ENCODE peak calls at places on chromosome 13, in seven cellular contexts. One of them, this sample, is unnamed.

GRCh38 chr13:36559388-36559787 is 114.4 kb upstream of the SERTM1 start:
- DNase-seq in NCI-H1930: no peak
- DNase-seq in activated naive CD4-positive, alpha-beta T cell treated with anti-CD3 and anti-CD28 coated beads, Interleukin-2, amount 50 U/mL, for 72 hours: no peak
- DNase-seq in COR-L47: no peak
- DNase-seq in activated CD4-positive, alpha-beta T cell treated with anti-CD3 and anti-CD28 coated beads, Interleukin-2, amount 10 ng/mL, durations not matched to agents 7 days and 5 days: no peak
- DNase-seq in NCI-H187: no peak
- DNase-seq in HepG2: no peak
- DNase-seq in this sample: no peak

GRCh38 chr13:66427330-66427990 is 802.7 kb downstream of the PCDH9 start:
- DNase-seq in NCI-H187: no peak
- DNase-seq in HepG2: no peak
- DNase-seq in activated CD4-positive, alpha-beta T cell treated with anti-CD3 and anti-CD28 coated beads, Interleukin-2, amount 10 ng/mL, durations not matched to agents 7 days and 5 days: no peak
- DNase-seq in NCI-H1930: no peak
- DNase-seq in COR-L47: no peak
- DNase-seq in activated naive CD4-positive, alpha-beta T cell treated with anti-CD3 and anti-CD28 coated beads, Interleukin-2, amount 50 U/mL, for 72 hours: no peak
- DNase-seq in this sample: no peak

GRCh38 chr13:28136916-28137315 is 1.4 kb upstream of the PAN3 start:
- DNase-seq in HepG2: no peak
- DNase-seq in activated CD4-positive, alpha-beta T cell treated with anti-CD3 and anti-CD28 coated beads, Interleukin-2, amount 10 ng/mL, durations not matched to agents 7 days and 5 days: peak; percentile 18
- DNase-seq in activated naive CD4-positive, alpha-beta T cell treated with anti-CD3 and anti-CD28 coated beads, Interleukin-2, amount 50 U/mL, for 72 hours: no peak
- DNase-seq in NCI-H1930: no peak
- DNase-seq in NCI-H187: no peak
- DNase-seq in COR-L47: no peak
- DNase-seq in this sample: no peak

GRCh38 chr13:110023729-110024645 is 237.6 kb upstream of the IRS2 start:
- DNase-seq in HepG2: no peak
- DNase-seq in activated CD4-positive, alpha-beta T cell treated with anti-CD3 and anti-CD28 coated beads, Interleukin-2, amount 10 ng/mL, durations not matched to agents 7 days and 5 days: no peak
- DNase-seq in COR-L47: peak; percentile 57
- DNase-seq in activated naive CD4-positive, alpha-beta T cell treated with anti-CD3 and anti-CD28 coated beads, Interleukin-2, amount 50 U/mL, for 72 hours: no peak
- DNase-seq in NCI-H187: no peak
- DNase-seq in NCI-H1930: no peak
- DNase-seq in this sample: no peak

GRCh38 chr13:41696163-41697003 is 239.0 kb downstream of the RGCC start:
- DNase-seq in HepG2: peak; percentile 2
- DNase-seq in NCI-H1930: no peak
- DNase-seq in activated CD4-positive, alpha-beta T cell treated with anti-CD3 and anti-CD28 coated beads, Interleukin-2, amount 10 ng/mL, durations not matched to agents 7 days and 5 days: no peak
- DNase-seq in COR-L47: no peak
- DNase-seq in NCI-H187: no peak
- DNase-seq in activated naive CD4-positive, alpha-beta T cell treated with anti-CD3 and anti-CD28 coated beads, Interleukin-2, amount 50 U/mL, for 72 hours: no peak
- DNase-seq in this sample: peak; percentile 52

GRCh38 chr13:96898212-96898611 is 96.1 kb downstream of the OXGR1 start:
- DNase-seq in NCI-H1930: no peak
- DNase-seq in NCI-H187: no peak
- DNase-seq in HepG2: no peak
- DNase-seq in COR-L47: no peak
- DNase-seq in activated CD4-positive, alpha-beta T cell treated with anti-CD3 and anti-CD28 coated beads, Interleukin-2, amount 10 ng/mL, durations not matched to agents 7 days and 5 days: no peak
- DNase-seq in activated naive CD4-positive, alpha-beta T cell treated with anti-CD3 and anti-CD28 coated beads, Interleukin-2, amount 50 U/mL, for 72 hours: no peak
- DNase-seq in this sample: no peak

GRCh38 chr13:94712812-94713555 is 639 bp upstream of the SOX21 start:
- DNase-seq in NCI-H187: no peak
- DNase-seq in activated naive CD4-positive, alpha-beta T cell treated with anti-CD3 and anti-CD28 coated beads, Interleukin-2, amount 50 U/mL, for 72 hours: no peak
- DNase-seq in activated CD4-positive, alpha-beta T cell treated with anti-CD3 and anti-CD28 coated beads, Interleukin-2, amount 10 ng/mL, durations not matched to agents 7 days and 5 days: no peak
- DNase-seq in HepG2: no peak
- DNase-seq in COR-L47: peak; percentile 39
- DNase-seq in NCI-H1930: peak; percentile 28
- DNase-seq in this sample: peak; percentile 23

GRCh38 chr13:31485183-31485582 is 254.1 kb upstream of the RXFP2 start:
- DNase-seq in COR-L47: no peak
- DNase-seq in NCI-H1930: no peak
- DNase-seq in NCI-H187: no peak
- DNase-seq in activated CD4-positive, alpha-beta T cell treated with anti-CD3 and anti-CD28 coated beads, Interleukin-2, amount 10 ng/mL, durations not matched to agents 7 days and 5 days: no peak
- DNase-seq in HepG2: no peak
- DNase-seq in activated naive CD4-positive, alpha-beta T cell treated with anti-CD3 and anti-CD28 coated beads, Interleukin-2, amount 50 U/mL, for 72 hours: no peak
- DNase-seq in this sample: peak; percentile 65

GRCh38 chr13:47672982-47673670 is 327.9 kb downstream of the SUCLA2 start:
- DNase-seq in NCI-H1930: no peak
- DNase-seq in activated CD4-positive, alpha-beta T cell treated with anti-CD3 and anti-CD28 coated beads, Interleukin-2, amount 10 ng/mL, durations not matched to agents 7 days and 5 days: no peak
- DNase-seq in HepG2: no peak
- DNase-seq in NCI-H187: no peak
- DNase-seq in activated naive CD4-positive, alpha-beta T cell treated with anti-CD3 and anti-CD28 coated beads, Interleukin-2, amount 50 U/mL, for 72 hours: no peak
- DNase-seq in COR-L47: no peak
- DNase-seq in this sample: peak; percentile 49

GRCh38 chr13:49935171-49936084 is 712 bp downstream of the SPRYD7 start:
- DNase-seq in HepG2: peak; percentile 17
- DNase-seq in COR-L47: peak; percentile 21
- DNase-seq in activated naive CD4-positive, alpha-beta T cell treated with anti-CD3 and anti-CD28 coated beads, Interleukin-2, amount 50 U/mL, for 72 hours: peak; percentile 68
- DNase-seq in NCI-H187: no peak
- DNase-seq in activated CD4-positive, alpha-beta T cell treated with anti-CD3 and anti-CD28 coated beads, Interleukin-2, amount 10 ng/mL, durations not matched to agents 7 days and 5 days: peak; percentile 30
- DNase-seq in NCI-H1930: no peak
- DNase-seq in this sample: peak; percentile 74

GRCh38 chr13:22777207-22777606 is 403.6 kb upstream of the SGCG start:
- DNase-seq in HepG2: no peak
- DNase-seq in NCI-H1930: no peak
- DNase-seq in activated naive CD4-positive, alpha-beta T cell treated with anti-CD3 and anti-CD28 coated beads, Interleukin-2, amount 50 U/mL, for 72 hours: no peak
- DNase-seq in NCI-H187: no peak
- DNase-seq in COR-L47: no peak
- DNase-seq in activated CD4-positive, alpha-beta T cell treated with anti-CD3 and anti-CD28 coated beads, Interleukin-2, amount 10 ng/mL, durations not matched to agents 7 days and 5 days: no peak
- DNase-seq in this sample: no peak

GRCh38 chr13:68076046-68076445 is 845.9 kb upstream of the PCDH9 start:
- DNase-seq in HepG2: no peak
- DNase-seq in COR-L47: no peak
- DNase-seq in activated CD4-positive, alpha-beta T cell treated with anti-CD3 and anti-CD28 coated beads, Interleukin-2, amount 10 ng/mL, durations not matched to agents 7 days and 5 days: no peak
- DNase-seq in NCI-H1930: no peak
- DNase-seq in NCI-H187: no peak
- DNase-seq in activated naive CD4-positive, alpha-beta T cell treated with anti-CD3 and anti-CD28 coated beads, Interleukin-2, amount 50 U/mL, for 72 hours: no peak
- DNase-seq in this sample: no peak

GRCh38 chr13:110525328-110526319 is 35.9 kb downstream of the RAB20 start:
- DNase-seq in activated naive CD4-positive, alpha-beta T cell treated with anti-CD3 and anti-CD28 coated beads, Interleukin-2, amount 50 U/mL, for 72 hours: no peak
- DNase-seq in COR-L47: peak; percentile 81
- DNase-seq in HepG2: no peak
- DNase-seq in NCI-H1930: no peak
- DNase-seq in NCI-H187: peak; percentile 100
- DNase-seq in activated CD4-positive, alpha-beta T cell treated with anti-CD3 and anti-CD28 coated beads, Interleukin-2, amount 10 ng/mL, durations not matched to agents 7 days and 5 days: peak; percentile 24
- DNase-seq in this sample: no peak

GRCh38 chr13:40336228-40337221 is 329.9 kb downstream of the FOXO1 start:
- DNase-seq in HepG2: peak; percentile 91
- DNase-seq in activated naive CD4-positive, alpha-beta T cell treated with anti-CD3 and anti-CD28 coated beads, Interleukin-2, amount 50 U/mL, for 72 hours: no peak
- DNase-seq in COR-L47: no peak
- DNase-seq in activated CD4-positive, alpha-beta T cell treated with anti-CD3 and anti-CD28 coated beads, Interleukin-2, amount 10 ng/mL, durations not matched to agents 7 days and 5 days: no peak
- DNase-seq in NCI-H1930: no peak
- DNase-seq in NCI-H187: no peak
- DNase-seq in this sample: no peak

GRCh38 chr13:30429721-30430694 is 7.7 kb downstream of the UBE2L5 start:
- DNase-seq in COR-L47: no peak
- DNase-seq in activated CD4-positive, alpha-beta T cell treated with anti-CD3 and anti-CD28 coated beads, Interleukin-2, amount 10 ng/mL, durations not matched to agents 7 days and 5 days: no peak
- DNase-seq in HepG2: no peak
- DNase-seq in NCI-H1930: no peak
- DNase-seq in activated naive CD4-positive, alpha-beta T cell treated with anti-CD3 and anti-CD28 coated beads, Interleukin-2, amount 50 U/mL, for 72 hours: no peak
- DNase-seq in NCI-H187: no peak
- DNase-seq in this sample: peak; percentile 92

GRCh38 chr13:41917641-41918040 is 43.3 kb downstream of the VWA8 start:
- DNase-seq in NCI-H187: no peak
- DNase-seq in COR-L47: no peak
- DNase-seq in HepG2: no peak
- DNase-seq in activated naive CD4-positive, alpha-beta T cell treated with anti-CD3 and anti-CD28 coated beads, Interleukin-2, amount 50 U/mL, for 72 hours: no peak
- DNase-seq in activated CD4-positive, alpha-beta T cell treated with anti-CD3 and anti-CD28 coated beads, Interleukin-2, amount 10 ng/mL, durations not matched to agents 7 days and 5 days: peak; percentile 23
- DNase-seq in NCI-H1930: no peak
- DNase-seq in this sample: peak; percentile 64

GRCh38 chr13:20191902-20192469 is 752 bp downstream of the GJB2 start:
- DNase-seq in activated naive CD4-positive, alpha-beta T cell treated with anti-CD3 and anti-CD28 coated beads, Interleukin-2, amount 50 U/mL, for 72 hours: no peak
- DNase-seq in activated CD4-positive, alpha-beta T cell treated with anti-CD3 and anti-CD28 coated beads, Interleukin-2, amount 10 ng/mL, durations not matched to agents 7 days and 5 days: no peak
- DNase-seq in COR-L47: peak; percentile 25
- DNase-seq in NCI-H1930: no peak
- DNase-seq in NCI-H187: no peak
- DNase-seq in HepG2: no peak
- DNase-seq in this sample: peak; percentile 16

GRCh38 chr13:41561179-41561578 is 103.8 kb downstream of the RGCC start:
- DNase-seq in activated naive CD4-positive, alpha-beta T cell treated with anti-CD3 and anti-CD28 coated beads, Interleukin-2, amount 50 U/mL, for 72 hours: no peak
- DNase-seq in COR-L47: no peak
- DNase-seq in NCI-H1930: no peak
- DNase-seq in NCI-H187: no peak
- DNase-seq in HepG2: no peak
- DNase-seq in activated CD4-positive, alpha-beta T cell treated with anti-CD3 and anti-CD28 coated beads, Interleukin-2, amount 10 ng/mL, durations not matched to agents 7 days and 5 days: no peak
- DNase-seq in this sample: no peak

GRCh38 chr13:102402292-102402691 is 444 bp upstream of the FGF14 start:
- DNase-seq in activated naive CD4-positive, alpha-beta T cell treated with anti-CD3 and anti-CD28 coated beads, Interleukin-2, amount 50 U/mL, for 72 hours: no peak
- DNase-seq in activated CD4-positive, alpha-beta T cell treated with anti-CD3 and anti-CD28 coated beads, Interleukin-2, amount 10 ng/mL, durations not matched to agents 7 days and 5 days: no peak
- DNase-seq in NCI-H1930: peak; percentile 16
- DNase-seq in NCI-H187: no peak
- DNase-seq in HepG2: no peak
- DNase-seq in COR-L47: peak; percentile 73
- DNase-seq in this sample: peak; percentile 67

GRCh38 chr13:25394661-25395060 is 22.9 kb downstream of the ATP8A2 start:
- DNase-seq in activated CD4-positive, alpha-beta T cell treated with anti-CD3 and anti-CD28 coated beads, Interleukin-2, amount 10 ng/mL, durations not matched to agents 7 days and 5 days: no peak
- DNase-seq in NCI-H1930: no peak
- DNase-seq in activated naive CD4-positive, alpha-beta T cell treated with anti-CD3 and anti-CD28 coated beads, Interleukin-2, amount 50 U/mL, for 72 hours: no peak
- DNase-seq in HepG2: no peak
- DNase-seq in COR-L47: no peak
- DNase-seq in NCI-H187: no peak
- DNase-seq in this sample: no peak

GRCh38 chr13:34967851-34968562 is 25.9 kb downstream of the NBEA start:
- DNase-seq in COR-L47: peak; percentile 23
- DNase-seq in activated naive CD4-positive, alpha-beta T cell treated with anti-CD3 and anti-CD28 coated beads, Interleukin-2, amount 50 U/mL, for 72 hours: no peak
- DNase-seq in activated CD4-positive, alpha-beta T cell treated with anti-CD3 and anti-CD28 coated beads, Interleukin-2, amount 10 ng/mL, durations not matched to agents 7 days and 5 days: no peak
- DNase-seq in NCI-H187: no peak
- DNase-seq in HepG2: no peak
- DNase-seq in NCI-H1930: peak; percentile 7
- DNase-seq in this sample: peak; percentile 75

GRCh38 chr13:91326156-91326555 is 21.3 kb upstream of the MIR17HG start:
- DNase-seq in COR-L47: no peak
- DNase-seq in activated naive CD4-positive, alpha-beta T cell treated with anti-CD3 and anti-CD28 coated beads, Interleukin-2, amount 50 U/mL, for 72 hours: no peak
- DNase-seq in HepG2: no peak
- DNase-seq in NCI-H187: no peak
- DNase-seq in activated CD4-positive, alpha-beta T cell treated with anti-CD3 and anti-CD28 coated beads, Interleukin-2, amount 10 ng/mL, durations not matched to agents 7 days and 5 days: no peak
- DNase-seq in NCI-H1930: no peak
- DNase-seq in this sample: no peak

GRCh38 chr13:48251616-48252081 is 18.6 kb downstream of the ITM2B start:
- DNase-seq in COR-L47: no peak
- DNase-seq in NCI-H1930: no peak
- DNase-seq in activated naive CD4-positive, alpha-beta T cell treated with anti-CD3 and anti-CD28 coated beads, Interleukin-2, amount 50 U/mL, for 72 hours: no peak
- DNase-seq in HepG2: no peak
- DNase-seq in NCI-H187: no peak
- DNase-seq in activated CD4-positive, alpha-beta T cell treated with anti-CD3 and anti-CD28 coated beads, Interleukin-2, amount 10 ng/mL, durations not matched to agents 7 days and 5 days: no peak
- DNase-seq in this sample: no peak

GRCh38 chr13:50805805-50806204 is 37.7 kb downstream of the DLEU7 start:
- DNase-seq in activated naive CD4-positive, alpha-beta T cell treated with anti-CD3 and anti-CD28 coated beads, Interleukin-2, amount 50 U/mL, for 72 hours: no peak
- DNase-seq in activated CD4-positive, alpha-beta T cell treated with anti-CD3 and anti-CD28 coated beads, Interleukin-2, amount 10 ng/mL, durations not matched to agents 7 days and 5 days: no peak
- DNase-seq in NCI-H1930: no peak
- DNase-seq in COR-L47: no peak
- DNase-seq in NCI-H187: no peak
- DNase-seq in HepG2: peak; percentile 5
- DNase-seq in this sample: peak; percentile 30

GRCh38 chr13:59360108-59360507 is 803.6 kb downstream of the DIAPH3 start:
- DNase-seq in HepG2: no peak
- DNase-seq in activated CD4-positive, alpha-beta T cell treated with anti-CD3 and anti-CD28 coated beads, Interleukin-2, amount 10 ng/mL, durations not matched to agents 7 days and 5 days: peak; percentile 7
- DNase-seq in NCI-H187: no peak
- DNase-seq in COR-L47: no peak
- DNase-seq in activated naive CD4-positive, alpha-beta T cell treated with anti-CD3 and anti-CD28 coated beads, Interleukin-2, amount 50 U/mL, for 72 hours: no peak
- DNase-seq in NCI-H1930: no peak
- DNase-seq in this sample: peak; percentile 25

GRCh38 chr13:50453238-50453637 is 390.3 kb downstream of the DLEU7 start:
- DNase-seq in HepG2: no peak
- DNase-seq in NCI-H187: no peak
- DNase-seq in activated naive CD4-positive, alpha-beta T cell treated with anti-CD3 and anti-CD28 coated beads, Interleukin-2, amount 50 U/mL, for 72 hours: no peak
- DNase-seq in activated CD4-positive, alpha-beta T cell treated with anti-CD3 and anti-CD28 coated beads, Interleukin-2, amount 10 ng/mL, durations not matched to agents 7 days and 5 days: no peak
- DNase-seq in COR-L47: no peak
- DNase-seq in NCI-H1930: no peak
- DNase-seq in this sample: no peak

GRCh38 chr13:63517376-63517775 is 2101.7 kb upstream of the PCDH20 start:
- DNase-seq in activated naive CD4-positive, alpha-beta T cell treated with anti-CD3 and anti-CD28 coated beads, Interleukin-2, amount 50 U/mL, for 72 hours: no peak
- DNase-seq in COR-L47: peak; percentile 22
- DNase-seq in activated CD4-positive, alpha-beta T cell treated with anti-CD3 and anti-CD28 coated beads, Interleukin-2, amount 10 ng/mL, durations not matched to agents 7 days and 5 days: no peak
- DNase-seq in NCI-H187: no peak
- DNase-seq in NCI-H1930: no peak
- DNase-seq in HepG2: no peak
- DNase-seq in this sample: peak; percentile 5

GRCh38 chr13:93227280-93227905 is 786 bp downstream of the GPC6 start:
- DNase-seq in HepG2: peak; percentile 28
- DNase-seq in activated naive CD4-positive, alpha-beta T cell treated with anti-CD3 and anti-CD28 coated beads, Interleukin-2, amount 50 U/mL, for 72 hours: no peak
- DNase-seq in NCI-H1930: peak; percentile 61
- DNase-seq in activated CD4-positive, alpha-beta T cell treated with anti-CD3 and anti-CD28 coated beads, Interleukin-2, amount 10 ng/mL, durations not matched to agents 7 days and 5 days: no peak
- DNase-seq in NCI-H187: peak; percentile 91
- DNase-seq in COR-L47: peak; percentile 71
- DNase-seq in this sample: peak; percentile 66

GRCh38 chr13:26280822-26281221 is 26.9 kb downstream of the CDK8 start:
- DNase-seq in HepG2: peak; percentile 4
- DNase-seq in activated CD4-positive, alpha-beta T cell treated with anti-CD3 and anti-CD28 coated beads, Interleukin-2, amount 10 ng/mL, durations not matched to agents 7 days and 5 days: no peak
- DNase-seq in COR-L47: no peak
- DNase-seq in NCI-H1930: no peak
- DNase-seq in activated naive CD4-positive, alpha-beta T cell treated with anti-CD3 and anti-CD28 coated beads, Interleukin-2, amount 50 U/mL, for 72 hours: no peak
- DNase-seq in NCI-H187: no peak
- DNase-seq in this sample: peak; percentile 29

GRCh38 chr13:65679240-65679639 is 1550.9 kb downstream of the PCDH9 start:
- DNase-seq in HepG2: no peak
- DNase-seq in activated naive CD4-positive, alpha-beta T cell treated with anti-CD3 and anti-CD28 coated beads, Interleukin-2, amount 50 U/mL, for 72 hours: no peak
- DNase-seq in COR-L47: no peak
- DNase-seq in NCI-H187: no peak
- DNase-seq in NCI-H1930: no peak
- DNase-seq in activated CD4-positive, alpha-beta T cell treated with anti-CD3 and anti-CD28 coated beads, Interleukin-2, amount 10 ng/mL, durations not matched to agents 7 days and 5 days: no peak
- DNase-seq in this sample: peak; percentile 13

GRCh38 chr13:44652223-44652622 is 76.1 kb upstream of the TSC22D1 start:
- DNase-seq in NCI-H187: no peak
- DNase-seq in activated naive CD4-positive, alpha-beta T cell treated with anti-CD3 and anti-CD28 coated beads, Interleukin-2, amount 50 U/mL, for 72 hours: no peak
- DNase-seq in HepG2: no peak
- DNase-seq in NCI-H1930: no peak
- DNase-seq in activated CD4-positive, alpha-beta T cell treated with anti-CD3 and anti-CD28 coated beads, Interleukin-2, amount 10 ng/mL, durations not matched to agents 7 days and 5 days: no peak
- DNase-seq in COR-L47: no peak
- DNase-seq in this sample: no peak

GRCh38 chr13:113410472-113411201 is 42.7 kb downstream of the ADPRHL1 start:
- DNase-seq in NCI-H1930: no peak
- DNase-seq in HepG2: peak; percentile 61
- DNase-seq in COR-L47: no peak
- DNase-seq in activated naive CD4-positive, alpha-beta T cell treated with anti-CD3 and anti-CD28 coated beads, Interleukin-2, amount 50 U/mL, for 72 hours: no peak
- DNase-seq in NCI-H187: no peak
- DNase-seq in activated CD4-positive, alpha-beta T cell treated with anti-CD3 and anti-CD28 coated beads, Interleukin-2, amount 10 ng/mL, durations not matched to agents 7 days and 5 days: no peak
- DNase-seq in this sample: peak; percentile 78

GRCh38 chr13:76663941-76664340 is 222.3 kb downstream of the KCTD12 start:
- DNase-seq in HepG2: no peak
- DNase-seq in activated CD4-positive, alpha-beta T cell treated with anti-CD3 and anti-CD28 coated beads, Interleukin-2, amount 10 ng/mL, durations not matched to agents 7 days and 5 days: no peak
- DNase-seq in COR-L47: no peak
- DNase-seq in NCI-H1930: no peak
- DNase-seq in activated naive CD4-positive, alpha-beta T cell treated with anti-CD3 and anti-CD28 coated beads, Interleukin-2, amount 50 U/mL, for 72 hours: no peak
- DNase-seq in NCI-H187: no peak
- DNase-seq in this sample: no peak

GRCh38 chr13:112690242-112690943 is 555 bp downstream of the ATP11A start:
- DNase-seq in NCI-H1930: no peak
- DNase-seq in activated CD4-positive, alpha-beta T cell treated with anti-CD3 and anti-CD28 coated beads, Interleukin-2, amount 10 ng/mL, durations not matched to agents 7 days and 5 days: peak; percentile 35
- DNase-seq in HepG2: no peak
- DNase-seq in COR-L47: peak; percentile 76
- DNase-seq in activated naive CD4-positive, alpha-beta T cell treated with anti-CD3 and anti-CD28 coated beads, Interleukin-2, amount 50 U/mL, for 72 hours: peak; percentile 60
- DNase-seq in NCI-H187: no peak
- DNase-seq in this sample: no peak

GRCh38 chr13:110397445-110397844 is 90.4 kb downstream of the COL4A2 start:
- DNase-seq in activated CD4-positive, alpha-beta T cell treated with anti-CD3 and anti-CD28 coated beads, Interleukin-2, amount 10 ng/mL, durations not matched to agents 7 days and 5 days: no peak
- DNase-seq in NCI-H187: no peak
- DNase-seq in HepG2: no peak
- DNase-seq in COR-L47: no peak
- DNase-seq in NCI-H1930: no peak
- DNase-seq in activated naive CD4-positive, alpha-beta T cell treated with anti-CD3 and anti-CD28 coated beads, Interleukin-2, amount 50 U/mL, for 72 hours: no peak
- DNase-seq in this sample: peak; percentile 74

GRCh38 chr13:67736646-67737420 is 506.7 kb upstream of the PCDH9 start:
- DNase-seq in activated CD4-positive, alpha-beta T cell treated with anti-CD3 and anti-CD28 coated beads, Interleukin-2, amount 10 ng/mL, durations not matched to agents 7 days and 5 days: no peak
- DNase-seq in NCI-H187: no peak
- DNase-seq in HepG2: peak; percentile 5
- DNase-seq in activated naive CD4-positive, alpha-beta T cell treated with anti-CD3 and anti-CD28 coated beads, Interleukin-2, amount 50 U/mL, for 72 hours: no peak
- DNase-seq in COR-L47: no peak
- DNase-seq in NCI-H1930: no peak
- DNase-seq in this sample: peak; percentile 62

GRCh38 chr13:101917833-101918755 is 465.6 kb downstream of the ITGBL1 start:
- DNase-seq in NCI-H187: peak; percentile 94
- DNase-seq in activated CD4-positive, alpha-beta T cell treated with anti-CD3 and anti-CD28 coated beads, Interleukin-2, amount 10 ng/mL, durations not matched to agents 7 days and 5 days: no peak
- DNase-seq in activated naive CD4-positive, alpha-beta T cell treated with anti-CD3 and anti-CD28 coated beads, Interleukin-2, amount 50 U/mL, for 72 hours: no peak
- DNase-seq in NCI-H1930: peak; percentile 65
- DNase-seq in COR-L47: peak; percentile 86
- DNase-seq in HepG2: no peak
- DNase-seq in this sample: peak; percentile 35

GRCh38 chr13:30870916-30871712 is 35.0 kb upstream of the MEDAG start:
- DNase-seq in NCI-H1930: no peak
- DNase-seq in activated CD4-positive, alpha-beta T cell treated with anti-CD3 and anti-CD28 coated beads, Interleukin-2, amount 10 ng/mL, durations not matched to agents 7 days and 5 days: no peak
- DNase-seq in HepG2: no peak
- DNase-seq in activated naive CD4-positive, alpha-beta T cell treated with anti-CD3 and anti-CD28 coated beads, Interleukin-2, amount 50 U/mL, for 72 hours: no peak
- DNase-seq in COR-L47: no peak
- DNase-seq in NCI-H187: no peak
- DNase-seq in this sample: no peak

This sample was measured in HT1080.